ENCODE peak calls at places on chromosome 1, in ten cellular contexts. One of them, this sample, is unnamed.
A peak's percentile ranks its signal among the peaks of the same experiment; 100 is the strongest.

GRCh38 chr1:110672753-110673108 is 2.0 kb downstream of the KCNA3 start:
- DNase-seq in cardiac muscle cell: no peak
- DNase-seq in pancreas: no peak
- DNase-seq in uterus: no peak
- DNase-seq in psoas muscle: no peak
- DNase-seq in upper lobe of right lung: no peak
- DNase-seq in heart left ventricle: no peak
- DNase-seq in kidney: no peak
- DNase-seq in IMR-90: no peak
- DNase-seq in heart right ventricle: no peak
- DNase-seq in this sample: no peak

GRCh38 chr1:82318921-82319320 is 518.2 kb downstream of the ADGRL2 start:
- DNase-seq in heart left ventricle: no peak
- DNase-seq in heart right ventricle: no peak
- DNase-seq in upper lobe of right lung: no peak
- DNase-seq in IMR-90: no peak
- DNase-seq in pancreas: no peak
- DNase-seq in kidney: no peak
- DNase-seq in psoas muscle: no peak
- DNase-seq in cardiac muscle cell: no peak
- DNase-seq in uterus: no peak
- DNase-seq in this sample: no peak

GRCh38 chr1:18230840-18231239 is 123.2 kb downstream of the IGSF21 start:
- DNase-seq in cardiac muscle cell: no peak
- DNase-seq in IMR-90: no peak
- DNase-seq in heart left ventricle: no peak
- DNase-seq in uterus: no peak
- DNase-seq in pancreas: no peak
- DNase-seq in kidney: no peak
- DNase-seq in heart right ventricle: no peak
- DNase-seq in psoas muscle: no peak
- DNase-seq in upper lobe of right lung: no peak
- DNase-seq in this sample: no peak

GRCh38 chr1:154556422-154556821 is 2.0 kb downstream of the UBE2Q1 start:
- DNase-seq in heart right ventricle: no peak
- DNase-seq in heart left ventricle: no peak
- DNase-seq in cardiac muscle cell: peak; percentile 70
- DNase-seq in psoas muscle: no peak
- DNase-seq in IMR-90: peak; percentile 23
- DNase-seq in kidney: no peak
- DNase-seq in uterus: no peak
- DNase-seq in upper lobe of right lung: no peak
- DNase-seq in pancreas: no peak
- DNase-seq in this sample: no peak

GRCh38 chr1:116498789-116499628 is 71.8 kb downstream of the CD58 start:
- DNase-seq in pancreas: peak; percentile 39
- DNase-seq in kidney: peak; percentile 64
- DNase-seq in heart right ventricle: peak; percentile 72
- DNase-seq in IMR-90: peak; percentile 61
- DNase-seq in cardiac muscle cell: peak; percentile 84
- DNase-seq in upper lobe of right lung: no peak
- DNase-seq in heart left ventricle: no peak
- DNase-seq in uterus: peak; percentile 26
- DNase-seq in psoas muscle: peak; percentile 60
- DNase-seq in this sample: no peak

GRCh38 chr1:24955161-24955560 is 25.1 kb upstream of the RUNX3 start:
- DNase-seq in upper lobe of right lung: no peak
- DNase-seq in heart right ventricle: no peak
- DNase-seq in cardiac muscle cell: no peak
- DNase-seq in kidney: no peak
- DNase-seq in pancreas: no peak
- DNase-seq in psoas muscle: no peak
- DNase-seq in uterus: no peak
- DNase-seq in IMR-90: peak; percentile 83
- DNase-seq in heart left ventricle: no peak
- DNase-seq in this sample: no peak

GRCh38 chr1:215055281-215055935 is 27.1 kb upstream of the KCNK2 start:
- DNase-seq in psoas muscle: no peak
- DNase-seq in kidney: no peak
- DNase-seq in heart left ventricle: no peak
- DNase-seq in upper lobe of right lung: no peak
- DNase-seq in cardiac muscle cell: no peak
- DNase-seq in IMR-90: peak; percentile 16
- DNase-seq in pancreas: no peak
- DNase-seq in uterus: no peak
- DNase-seq in heart right ventricle: no peak
- DNase-seq in this sample: no peak

GRCh38 chr1:221437171-221437570 is 304.7 kb downstream of the DUSP10 start:
- DNase-seq in cardiac muscle cell: no peak
- DNase-seq in upper lobe of right lung: no peak
- DNase-seq in IMR-90: peak; percentile 42
- DNase-seq in kidney: no peak
- DNase-seq in heart left ventricle: no peak
- DNase-seq in psoas muscle: no peak
- DNase-seq in uterus: no peak
- DNase-seq in heart right ventricle: no peak
- DNase-seq in pancreas: no peak
- DNase-seq in this sample: no peak

DNA sequence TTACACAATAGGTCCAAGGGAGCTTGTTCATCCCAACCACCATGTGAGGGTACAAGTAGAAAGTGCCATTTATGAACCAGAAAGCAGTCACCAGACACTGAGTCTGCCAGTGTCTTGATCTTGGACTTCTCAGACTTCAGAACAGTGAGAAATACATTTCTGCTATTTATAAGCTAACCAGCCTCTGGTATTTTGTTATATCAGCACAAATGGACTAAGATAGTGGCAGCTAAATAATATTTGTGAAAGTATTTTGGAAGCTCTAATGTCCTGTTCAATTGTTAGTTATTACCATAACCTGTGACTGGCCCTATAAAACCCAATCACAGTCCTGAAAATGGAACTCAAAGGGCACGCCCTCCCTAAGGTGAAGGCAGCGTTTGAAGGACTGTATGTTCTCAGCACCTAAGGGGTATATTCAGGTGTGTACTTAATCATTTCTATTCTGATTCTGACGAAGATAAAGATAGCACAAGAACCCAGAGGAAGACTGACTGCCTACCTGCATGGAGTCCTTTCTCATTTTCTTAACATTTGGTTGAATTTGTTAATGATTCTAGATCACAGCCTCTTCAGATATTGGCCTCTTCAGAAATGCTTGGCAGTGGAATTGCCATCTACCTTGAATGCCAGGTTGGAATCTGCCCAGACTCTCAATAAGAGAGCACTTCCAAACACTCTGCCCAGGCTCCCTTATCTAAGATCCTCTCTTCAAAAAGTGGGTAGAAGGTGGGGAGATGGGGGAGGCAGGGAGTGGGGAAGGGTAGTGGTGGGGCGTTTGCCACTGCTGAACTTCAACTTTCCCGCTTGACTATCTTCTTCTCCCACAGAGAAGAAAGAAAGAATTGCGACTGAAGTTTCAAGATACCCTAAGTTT is 104.0 kb upstream of the PPP2R5A start:
- DNase-seq in heart right ventricle: no peak
- DNase-seq in heart left ventricle: no peak
- DNase-seq in IMR-90: no peak
- DNase-seq in uterus: no peak
- DNase-seq in kidney: no peak
- DNase-seq in pancreas: no peak
- DNase-seq in upper lobe of right lung: no peak
- DNase-seq in cardiac muscle cell: no peak
- DNase-seq in psoas muscle: no peak
- DNase-seq in this sample: no peak
- H3K27ac ChIP-seq in heart right ventricle: no peak overlapping the region
- H3K27ac ChIP-seq in heart left ventricle: no peak overlapping the region
- H3K27ac ChIP-seq in IMR-90: no peak overlapping the region
- H3K27ac ChIP-seq in uterus: no peak overlapping the region
- H3K27ac ChIP-seq in kidney: no peak overlapping the region
- H3K27ac ChIP-seq in pancreas: no peak overlapping the region
- H3K27ac ChIP-seq in upper lobe of right lung: peak overlapping the region; percentile 48
- H3K27ac ChIP-seq in cardiac muscle cell: no peak overlapping the region
- H3K27ac ChIP-seq in psoas muscle: no peak overlapping the region
- H3K27ac ChIP-seq in this sample: no peak overlapping the region

DNA sequence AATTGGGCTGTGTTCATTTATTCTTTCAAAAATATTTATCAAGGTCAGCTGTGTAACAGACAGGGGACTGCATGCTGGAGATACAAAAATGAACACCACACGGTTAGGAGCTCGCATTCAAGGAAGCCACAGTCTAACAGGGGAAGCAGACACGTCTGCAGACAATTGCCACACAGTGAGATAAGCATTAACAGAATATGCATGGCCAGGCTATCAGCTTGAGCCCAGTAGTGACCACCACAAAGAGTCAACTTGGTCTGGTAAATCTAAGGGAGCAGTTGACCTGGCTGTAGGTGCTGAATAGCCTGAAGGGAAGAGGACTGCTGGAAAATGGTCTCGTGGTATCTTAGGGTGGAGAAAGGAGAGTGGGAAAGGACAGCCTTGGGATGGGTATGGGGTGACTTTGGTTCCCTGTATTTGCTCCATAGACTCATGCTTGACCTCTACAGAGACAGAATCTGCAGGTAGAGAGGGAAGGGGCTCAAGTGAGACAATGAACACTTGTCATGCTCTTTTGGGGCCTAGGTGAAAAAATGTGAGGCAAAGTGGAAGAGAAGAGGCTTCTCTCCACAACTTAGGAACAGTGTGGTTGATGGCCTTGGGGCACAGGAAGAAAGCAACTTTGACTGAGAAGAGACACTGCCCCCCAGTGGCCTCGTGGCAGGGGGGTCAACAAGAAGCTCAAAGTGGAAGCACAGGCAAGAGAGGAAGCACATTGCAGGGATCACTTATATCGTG is 7.6 kb upstream of the NPL start:
- DNase-seq in IMR-90: peak; percentile 31
- DNase-seq in uterus: peak; percentile 40
- DNase-seq in pancreas: peak; percentile 52
- DNase-seq in cardiac muscle cell: peak; percentile 81
- DNase-seq in heart right ventricle: peak; percentile 79
- DNase-seq in upper lobe of right lung: peak; percentile 80
- DNase-seq in psoas muscle: peak; percentile 84
- DNase-seq in kidney: peak; percentile 77
- DNase-seq in heart left ventricle: peak; percentile 83
- DNase-seq in this sample: peak; percentile 78
- TF ChIP-seq CTCF in IMR-90: peak; percentile 44
- TF ChIP-seq CTCF in uterus: peak; percentile 22
- TF ChIP-seq CTCF in pancreas: peak; percentile 58
- TF ChIP-seq CTCF in cardiac muscle cell: peak; percentile 79
- TF ChIP-seq CTCF in heart right ventricle: peak; percentile 84
- TF ChIP-seq CTCF in upper lobe of right lung: peak; percentile 77
- TF ChIP-seq CTCF in psoas muscle: peak; percentile 81
- TF ChIP-seq CTCF in kidney: peak; percentile 75
- TF ChIP-seq CTCF in heart left ventricle: peak; percentile 64
- TF ChIP-seq CTCF in this sample: peak; percentile 43

GRCh38 chr1:169869426-169869825 is 24.3 kb downstream of the SCYL3 start:
- DNase-seq in cardiac muscle cell: no peak
- DNase-seq in psoas muscle: no peak
- DNase-seq in kidney: no peak
- DNase-seq in IMR-90: no peak
- DNase-seq in uterus: no peak
- DNase-seq in heart right ventricle: no peak
- DNase-seq in pancreas: no peak
- DNase-seq in upper lobe of right lung: no peak
- DNase-seq in heart left ventricle: no peak
- DNase-seq in this sample: no peak

GRCh38 chr1:169877800-169878491 is 15.8 kb downstream of the SCYL3 start:
- DNase-seq in IMR-90: peak; percentile 81
- DNase-seq in uterus: no peak
- DNase-seq in psoas muscle: no peak
- DNase-seq in cardiac muscle cell: no peak
- DNase-seq in heart right ventricle: no peak
- DNase-seq in heart left ventricle: no peak
- DNase-seq in upper lobe of right lung: no peak
- DNase-seq in kidney: no peak
- DNase-seq in pancreas: no peak
- DNase-seq in this sample: no peak

GRCh38 chr1:169873582-169874200 is 20.0 kb downstream of the SCYL3 start:
- DNase-seq in upper lobe of right lung: no peak
- DNase-seq in pancreas: no peak
- DNase-seq in heart right ventricle: no peak
- DNase-seq in psoas muscle: no peak
- DNase-seq in uterus: no peak
- DNase-seq in cardiac muscle cell: no peak
- DNase-seq in IMR-90: peak; percentile 38
- DNase-seq in heart left ventricle: no peak
- DNase-seq in kidney: no peak
- DNase-seq in this sample: no peak

GRCh38 chr1:169878498-169878897 is 15.2 kb downstream of the SCYL3 start:
- DNase-seq in pancreas: no peak
- DNase-seq in psoas muscle: no peak
- DNase-seq in heart left ventricle: no peak
- DNase-seq in uterus: no peak
- DNase-seq in upper lobe of right lung: no peak
- DNase-seq in cardiac muscle cell: no peak
- DNase-seq in kidney: no peak
- DNase-seq in heart right ventricle: no peak
- DNase-seq in IMR-90: no peak
- DNase-seq in this sample: no peak

GRCh38 chr1:169874229-169874628 is 19.5 kb downstream of the SCYL3 start:
- DNase-seq in upper lobe of right lung: no peak
- DNase-seq in IMR-90: peak; percentile 84
- DNase-seq in cardiac muscle cell: no peak
- DNase-seq in heart right ventricle: no peak
- DNase-seq in kidney: no peak
- DNase-seq in psoas muscle: no peak
- DNase-seq in uterus: no peak
- DNase-seq in heart left ventricle: no peak
- DNase-seq in pancreas: no peak
- DNase-seq in this sample: no peak
- H3K27ac ChIP-seq in upper lobe of right lung: no peak overlapping the region
- H3K27ac ChIP-seq in IMR-90: peak overlapping the region; percentile 19
- H3K27ac ChIP-seq in cardiac muscle cell: no peak overlapping the region
- H3K27ac ChIP-seq in heart right ventricle: no peak overlapping the region
- H3K27ac ChIP-seq in kidney: no peak overlapping the region
- H3K27ac ChIP-seq in psoas muscle: no peak overlapping the region
- H3K27ac ChIP-seq in uterus: no peak overlapping the region
- H3K27ac ChIP-seq in heart left ventricle: peak overlapping the region; percentile 19
- H3K27ac ChIP-seq in pancreas: no peak overlapping the region
- H3K27ac ChIP-seq in this sample: no peak overlapping the region

GRCh38 chr1:15669864-15670263 is 14.3 kb upstream of the PLEKHM2 start:
- DNase-seq in psoas muscle: no peak
- DNase-seq in uterus: no peak
- DNase-seq in IMR-90: no peak
- DNase-seq in pancreas: no peak
- DNase-seq in kidney: no peak
- DNase-seq in heart left ventricle: no peak
- DNase-seq in cardiac muscle cell: no peak
- DNase-seq in upper lobe of right lung: peak; percentile 15
- DNase-seq in heart right ventricle: no peak
- DNase-seq in this sample: no peak

GRCh38 chr1:15667362-15667761 is 16.8 kb upstream of the PLEKHM2 start:
- DNase-seq in kidney: no peak
- DNase-seq in pancreas: no peak
- DNase-seq in uterus: no peak
- DNase-seq in psoas muscle: no peak
- DNase-seq in heart left ventricle: no peak
- DNase-seq in cardiac muscle cell: no peak
- DNase-seq in upper lobe of right lung: no peak
- DNase-seq in heart right ventricle: no peak
- DNase-seq in IMR-90: no peak
- DNase-seq in this sample: no peak

GRCh38 chr1:15668089-15668754 is 15.9 kb upstream of the PLEKHM2 start:
- DNase-seq in kidney: no peak
- DNase-seq in upper lobe of right lung: no peak
- DNase-seq in pancreas: no peak
- DNase-seq in heart left ventricle: no peak
- DNase-seq in uterus: no peak
- DNase-seq in IMR-90: peak; percentile 34
- DNase-seq in heart right ventricle: no peak
- DNase-seq in cardiac muscle cell: no peak
- DNase-seq in psoas muscle: no peak
- DNase-seq in this sample: no peak

GRCh38 chr1:15671430-15671829 is 12.7 kb upstream of the PLEKHM2 start:
- DNase-seq in uterus: no peak
- DNase-seq in cardiac muscle cell: no peak
- DNase-seq in upper lobe of right lung: no peak
- DNase-seq in heart right ventricle: no peak
- DNase-seq in kidney: no peak
- DNase-seq in heart left ventricle: no peak
- DNase-seq in psoas muscle: no peak
- DNase-seq in pancreas: no peak
- DNase-seq in IMR-90: no peak
- DNase-seq in this sample: no peak

DNA sequence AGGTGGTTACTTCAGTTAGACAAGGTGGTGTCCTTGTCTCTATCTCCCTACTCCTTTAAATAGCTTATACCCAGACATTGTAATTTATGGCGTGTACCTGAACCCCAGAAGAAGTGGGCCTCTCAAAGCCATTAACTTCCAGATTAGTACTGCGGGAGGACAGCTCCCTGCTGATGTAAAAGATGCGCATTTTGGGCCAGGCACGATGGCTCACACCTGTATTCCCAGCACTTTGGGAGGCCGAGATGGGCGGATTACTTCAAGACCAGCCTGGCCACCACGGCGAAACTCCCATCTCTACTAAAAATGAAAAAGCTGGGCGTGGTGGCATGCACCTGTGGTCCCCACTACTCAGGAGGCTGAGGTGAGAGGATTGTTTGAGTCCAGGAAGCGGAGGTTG is 15.0 kb upstream of the PLEKHM2 start:
- DNase-seq in heart left ventricle: no peak
- DNase-seq in uterus: no peak
- DNase-seq in cardiac muscle cell: no peak
- DNase-seq in pancreas: no peak
- DNase-seq in heart right ventricle: no peak
- DNase-seq in psoas muscle: no peak
- DNase-seq in IMR-90: no peak
- DNase-seq in kidney: no peak
- DNase-seq in upper lobe of right lung: peak; percentile 37
- DNase-seq in this sample: no peak
- TF ChIP-seq CTCF in heart left ventricle: no peak
- TF ChIP-seq CTCF in uterus: no peak
- TF ChIP-seq CTCF in cardiac muscle cell: no peak
- TF ChIP-seq CTCF in pancreas: no peak
- TF ChIP-seq CTCF in heart right ventricle: no peak
- TF ChIP-seq CTCF in psoas muscle: no peak
- TF ChIP-seq CTCF in IMR-90: no peak
- TF ChIP-seq CTCF in kidney: no peak
- TF ChIP-seq CTCF in upper lobe of right lung: no peak
- TF ChIP-seq CTCF in this sample: no peak

This sample was measured in coronary artery.